ENCODE peak calls at places on chromosomes 11 and 22, in ten cellular contexts. H is dorsolateral prefrontal cortex, G is body of pancreas, M is progenitor cell of endocrine pancreas, R is GM13977, D is HL-60, C is thoracic aorta, F is stomach, S is type B pancreatic cell, Y is sigmoid colon. E is an unnamed sample.

GRCh38 chr22:19943665-19944026 is 2.0 kb upstream of the TXNRD2 start:
- DNase-seq in F (no peak), G (no peak), M (no peak), D (peak), S (no peak), H (no peak), C (no peak), R (no peak), Y (peak), E (no peak)

GRCh38 chr11:124882339-124883071 is 15.2 kb downstream of the ROBO4 start:
- DNase-seq in D (no peak), R (no peak), M (no peak), F (no peak), G (no peak), H (no peak), S (peak), Y (no peak), C (no peak), E (no peak)

GRCh38 chr11:2942872-2943710 is 13.9 kb upstream of the PHLDA2 start:
- DNase-seq in Y (no peak), G (no peak), S (no peak), C (no peak), H (no peak), D (no peak), M (no peak), F (no peak), R (no peak), E (no peak)

GRCh38 chr11:57516061-57516443 is 550 bp upstream of the SLC43A1 start:
- DNase-seq in D (no peak), G (no peak), F (no peak), Y (no peak), H (no peak), R (no peak), S (no peak), C (no peak), M (no peak), E (no peak)

GRCh38 chr11:68965901-68966868 is 14.6 kb downstream of the MRGPRD start:
- DNase-seq in G (no peak), F (no peak), C (no peak), M (no peak), S (no peak), R (no peak), D (no peak), Y (peak), H (peak), E (no peak)

GRCh38 chr22:22840778-22841177 is 46.8 kb upstream of the IGLL5 start:
- DNase-seq in R (no peak), F (no peak), D (no peak), H (no peak), Y (no peak), M (no peak), G (no peak), C (no peak), S (no peak), E (no peak)

GRCh38 chr11:65565624-65566453 is 4.4 kb upstream of the ZNRD2 start:
- DNase-seq in D (no peak), H (no peak), M (no peak), S (no peak), C (no peak), G (no peak), R (no peak), Y (no peak), F (no peak), E (no peak)

GRCh38 chr22:17764036-17764435 is 10.2 kb downstream of the BID start:
- DNase-seq in D (no peak), G (no peak), S (no peak), R (no peak), C (no peak), Y (no peak), H (no peak), M (no peak), F (no peak), E (no peak)

GRCh38 chr11:3104051-3104714 is 47.0 kb upstream of the CARS1 start:
- DNase-seq in Y (peak), H (peak), D (no peak), G (no peak), F (peak), R (no peak), C (no peak), M (no peak), S (peak), E (peak)

GRCh38 chr11:12539570-12539969 is 134.7 kb upstream of the TEAD1 start:
- DNase-seq in S (no peak), G (no peak), M (no peak), H (no peak), Y (no peak), C (no peak), F (no peak), D (no peak), R (no peak), E (no peak)

GRCh38 chr22:44309137-44309536 is 3.6 kb downstream of the SHISAL1 start:
- DNase-seq in S (no peak), D (no peak), R (no peak), H (no peak), F (no peak), G (no peak), C (no peak), Y (peak), M (no peak), E (no peak)

GRCh38 chr11:17985517-17985916 is 27.3 kb downstream of the SERGEF start:
- DNase-seq in S (no peak), M (no peak), R (no peak), H (no peak), Y (no peak), F (peak), D (no peak), C (no peak), G (peak), E (no peak)

GRCh38 chr22:23123804-23124254 is 18.0 kb downstream of the RSPH14 start:
- DNase-seq in D (no peak), F (no peak), M (no peak), Y (no peak), R (no peak), G (no peak), S (no peak), H (no peak), C (no peak), E (no peak)

GRCh38 chr11:73297231-73297590 is 10.9 kb upstream of the ARHGEF17 start:
- DNase-seq in Y (no peak), M (no peak), C (no peak), G (no peak), D (no peak), F (no peak), H (no peak), R (no peak), S (no peak), E (no peak)

GRCh38 chr11:117424781-117425180 is 97.1 kb downstream of the CEP164 start:
- DNase-seq in F (no peak), D (no peak), Y (peak), R (no peak), G (no peak), S (no peak), C (no peak), H (peak), M (no peak), E (no peak)

GRCh38 chr11:111939836-111940604 is 2.9 kb downstream of the DIXDC1 start:
- DNase-seq in C (no peak), H (no peak), M (no peak), Y (no peak), S (no peak), R (no peak), D (no peak), G (no peak), F (no peak), E (no peak)

GRCh38 chr22:22009661-22010060 is 27.1 kb upstream of the TOP3B start:
- DNase-seq in G (no peak), D (no peak), M (no peak), C (no peak), Y (no peak), F (no peak), H (no peak), R (no peak), S (no peak), E (no peak)

GRCh38 chr22:27724706-27725105 is 76.8 kb downstream of the MN1 start:
- DNase-seq in D (no peak), G (no peak), R (no peak), C (no peak), H (no peak), M (no peak), Y (no peak), F (no peak), S (no peak), E (no peak)

GRCh38 chr11:78338138-78338537 is 79.5 kb downstream of the GAB2 start:
- DNase-seq in H (no peak), R (no peak), F (no peak), D (peak), Y (no peak), S (no peak), M (no peak), G (no peak), C (no peak), E (no peak)

GRCh38 chr22:21966643-21967516 is 14.2 kb upstream of the PPM1F start:
- DNase-seq in H (no peak), C (no peak), M (no peak), D (no peak), R (no peak), S (no peak), G (no peak), Y (no peak), F (no peak), E (no peak)

GRCh38 chr22:37173709-37174108 is 14.3 kb downstream of the C1QTNF6 start:
- DNase-seq in Y (peak), R (no peak), G (peak), M (no peak), F (no peak), D (no peak), S (no peak), H (no peak), C (no peak), E (peak)

GRCh38 chr11:117604349-117604995 is 192.5 kb downstream of the DSCAML1 start:
- DNase-seq in F (no peak), H (peak), M (no peak), C (no peak), G (no peak), Y (peak), S (no peak), D (no peak), R (no peak), E (no peak)

GRCh38 chr22:33455036-33455435 is 396.9 kb upstream of the SYN3 start:
- DNase-seq in Y (no peak), F (no peak), R (no peak), D (no peak), G (no peak), M (no peak), S (no peak), H (no peak), C (no peak), E (no peak)

GRCh38 chr11:109317726-109318125 is 104.3 kb upstream of the C11orf87 start:
- DNase-seq in C (no peak), Y (no peak), H (no peak), D (no peak), R (no peak), S (no peak), G (no peak), M (no peak), F (no peak), E (no peak)

GRCh38 chr11:61149624-61150615 is 11.3 kb downstream of the VPS37C start:
- DNase-seq in Y (peak), G (peak), S (no peak), F (peak), M (no peak), C (no peak), R (no peak), H (no peak), D (no peak), E (no peak)

GRCh38 chr22:36081023-36081431 is 52.4 kb upstream of the RBFOX2 start:
- DNase-seq in Y (peak), F (no peak), S (no peak), R (no peak), M (no peak), G (peak), D (no peak), C (no peak), H (no peak), E (no peak)

GRCh38 chr11:120109531-120109930 is 28.4 kb downstream of the TRIM29 start:
- DNase-seq in R (no peak), F (no peak), H (no peak), S (no peak), D (no peak), C (no peak), Y (no peak), M (no peak), G (no peak), E (no peak)

GRCh38 chr11:122293298-122294023 is 177.4 kb upstream of the BLID start:
- DNase-seq in R (no peak), D (peak), M (no peak), G (no peak), S (no peak), H (no peak), C (no peak), F (no peak), Y (no peak), E (no peak)

GRCh38 chr11:21811572-21811971 is 381.3 kb upstream of the ANO5 start:
- DNase-seq in M (no peak), H (no peak), Y (no peak), G (no peak), R (no peak), S (no peak), F (no peak), D (no peak), C (no peak), E (no peak)

GRCh38 chr11:44529895-44530412 is 35.5 kb upstream of the CD82 start:
- DNase-seq in C (no peak), H (no peak), S (no peak), R (no peak), F (no peak), D (peak), G (no peak), M (no peak), Y (no peak), E (no peak)

GRCh38 chr11:73570415-73571114 is 27.3 kb downstream of the FAM168A start:
- DNase-seq in R (no peak), M (no peak), Y (no peak), S (no peak), H (no peak), G (no peak), F (no peak), D (no peak), C (no peak), E (no peak)

GRCh38 chr22:43625242-43625641 is 186.9 kb downstream of the EFCAB6 start:
- DNase-seq in D (no peak), F (no peak), G (no peak), Y (no peak), R (no peak), H (no peak), S (no peak), C (no peak), M (no peak), E (no peak)

GRCh38 chr22:24471570-24471969 is 23.6 kb upstream of the UPB1 start:
- DNase-seq in D (no peak), H (no peak), C (no peak), F (no peak), R (no peak), G (peak), Y (peak), M (no peak), S (no peak), E (no peak)

GRCh38 chr22:24473278-24473677 is 21.9 kb upstream of the UPB1 start:
- DNase-seq in M (no peak), S (no peak), Y (no peak), F (no peak), R (no peak), H (no peak), G (no peak), C (no peak), D (peak), E (no peak)

GRCh38 chr22:24474649-24475048 is 20.5 kb upstream of the UPB1 start:
- DNase-seq in C (no peak), D (no peak), F (no peak), Y (no peak), M (no peak), H (no peak), R (no peak), S (no peak), G (no peak), E (no peak)

GRCh38 chr22:24474221-24474620 is 20.9 kb upstream of the UPB1 start:
- DNase-seq in M (no peak), R (no peak), H (no peak), C (no peak), G (no peak), D (no peak), S (no peak), F (no peak), Y (no peak), E (no peak)
- TF ChIP-seq CTCF in M (no peak), R (no peak), H (no peak), C (no peak), G (no peak), D (no peak), S (no peak), F (no peak), Y (no peak), E (no peak)

DNA sequence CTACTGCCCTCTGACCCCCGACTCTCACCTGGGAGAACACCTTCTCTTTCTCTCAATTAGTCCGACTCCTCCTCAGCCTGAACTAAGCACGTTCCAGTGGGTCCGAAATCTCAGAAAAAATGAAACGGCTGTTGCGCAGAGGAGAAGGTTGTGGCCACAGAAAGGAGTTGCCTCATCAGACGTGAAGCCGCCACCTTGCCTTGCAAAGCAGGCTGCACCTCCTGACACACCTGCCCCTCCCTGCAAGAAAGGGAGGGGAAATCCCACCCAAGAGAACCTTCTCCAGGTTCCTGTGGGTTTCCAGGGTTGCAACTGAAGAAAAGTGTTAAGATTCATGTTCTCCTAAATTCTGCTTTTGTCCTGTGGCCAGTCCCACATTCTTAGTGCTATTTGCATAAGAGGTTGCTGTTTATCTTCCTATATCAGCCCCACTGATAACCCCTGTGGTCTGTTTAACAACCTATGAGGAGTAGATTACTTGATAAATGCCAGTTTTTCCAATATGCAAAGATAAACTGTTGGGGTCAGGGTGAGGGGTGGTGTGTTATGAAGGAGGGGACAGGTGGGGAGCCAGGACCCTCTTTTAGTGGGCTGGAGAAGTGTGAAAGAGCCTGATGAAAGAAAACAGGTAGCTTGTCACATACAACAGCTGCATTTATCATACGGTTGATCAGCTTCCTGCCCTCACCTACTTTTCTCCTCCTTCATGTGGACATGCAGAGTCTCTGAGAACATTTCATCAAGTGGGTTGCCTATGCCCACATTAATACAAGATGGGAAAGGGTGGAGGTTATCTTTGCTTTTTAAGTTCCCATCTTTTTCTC is 18.2 kb downstream of the ZBTB16 start:
- DNase-seq in G (no peak), R (no peak), H (no peak), S (no peak), D (peak), Y (peak), C (no peak), M (no peak), F (no peak), E (no peak)
- TF ChIP-seq CTCF in G (no peak), R (no peak), H (no peak), S (no peak), D (no peak), Y (no peak), C (no peak), M (no peak), F (no peak), E (no peak)

GRCh38 chr11:35337919-35338316 is 81.4 kb downstream of the SLC1A2 start:
- DNase-seq in D (no peak), C (no peak), Y (no peak), F (no peak), S (no peak), G (no peak), R (no peak), H (no peak), M (no peak), E (no peak)
- TF ChIP-seq CTCF in D (no peak), C (no peak), Y (no peak), F (no peak), S (no peak), G (no peak), R (no peak), H (no peak), M (no peak), E (no peak)

DNA sequence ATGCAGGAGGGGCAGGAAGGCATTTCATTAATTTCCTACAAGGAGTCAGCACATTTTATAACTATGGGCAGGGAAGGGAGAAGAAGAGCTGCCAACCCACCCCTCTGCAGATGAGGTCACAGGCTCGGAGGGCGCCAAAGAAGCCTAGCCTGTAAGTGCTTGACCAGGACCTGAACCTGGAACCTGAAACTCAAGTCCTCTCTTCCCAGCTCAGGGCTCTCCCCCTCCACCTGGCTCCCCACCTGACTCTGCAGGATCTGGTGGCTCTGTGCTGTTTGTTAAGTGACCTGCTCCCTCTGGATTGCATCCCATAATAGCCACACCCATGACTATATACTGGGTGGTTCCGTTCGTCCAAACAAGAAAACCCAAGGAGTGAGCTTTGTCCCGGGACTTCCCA is 27.3 kb downstream of the SCGB1A1 start:
- DNase-seq in G (no peak), C (no peak), D (no peak), S (no peak), Y (peak), M (no peak), R (no peak), F (no peak), H (no peak), E (no peak)
- TF ChIP-seq CTCF in G (no peak), C (no peak), D (no peak), S (no peak), Y (no peak), M (no peak), R (no peak), F (no peak), H (no peak), E (no peak)